ENCODE peak calls at places on chromosomes 13 and 19, in five cellular contexts. E, J, D, C and W are unnamed samples.

GRCh38 chr19:50696065-50696425 is 23.6 kb downstream of the SHANK1 start:
- DNase-seq in J (no peak), D (no peak), E (no peak), C (no peak), W (no peak)

GRCh38 chr13:48979892-48980291 is 4.2 kb downstream of the FNDC3A start:
- DNase-seq in C (no peak), J (no peak), E (no peak), D (no peak), W (no peak)

GRCh38 chr13:105030851-105031250 is 1504.6 kb downstream of the EFNB2 start:
- DNase-seq in E (no peak), D (no peak), J (no peak), C (no peak), W (no peak)

GRCh38 chr13:106010836-106011235 is 524.6 kb downstream of the EFNB2 start:
- DNase-seq in D (no peak), J (no peak), E (no peak), C (no peak), W (no peak)

GRCh38 chr13:44221657-44222056 is 152.0 kb upstream of the SERP2 start:
- DNase-seq in J (no peak), C (no peak), E (no peak), D (no peak), W (no peak)

GRCh38 chr19:38385804-38386257 is 2.0 kb downstream of the GGN start:
- DNase-seq in D (peak; percentile 86), C (no peak), J (no peak), E (no peak), W (no peak)

GRCh38 chr19:42392165-42392564 is 2.1 kb upstream of the CNFN start:
- DNase-seq in J (no peak), E (no peak), C (no peak), D (no peak), W (no peak)

GRCh38 chr13:66689037-66689619 is 541.0 kb downstream of the PCDH9 start:
- DNase-seq in D (no peak), C (no peak), E (no peak), J (no peak), W (no peak)

GRCh38 chr19:33429891-33430673 is 56.6 kb downstream of the CEBPG start:
- DNase-seq in E (no peak), D (no peak), J (no peak), C (no peak), W (no peak)

GRCh38 chr13:35475131-35475959 is 1.1 kb downstream of the MAB21L1 start:
- DNase-seq in J (peak; percentile 30), C (peak; percentile 52), E (peak; percentile 48), D (peak; percentile 66), W (no peak)

GRCh38 chr19:9431475-9431874 is 3.9 kb downstream of the ZNF266 start:
- DNase-seq in E (no peak), D (no peak), J (peak; percentile 20), C (no peak), W (no peak)
- TF ChIP-seq CTCF in E (peak; percentile 41), D (peak; percentile 41), J (peak; percentile 37), C (no peak), W (peak; percentile 8)

DNA sequence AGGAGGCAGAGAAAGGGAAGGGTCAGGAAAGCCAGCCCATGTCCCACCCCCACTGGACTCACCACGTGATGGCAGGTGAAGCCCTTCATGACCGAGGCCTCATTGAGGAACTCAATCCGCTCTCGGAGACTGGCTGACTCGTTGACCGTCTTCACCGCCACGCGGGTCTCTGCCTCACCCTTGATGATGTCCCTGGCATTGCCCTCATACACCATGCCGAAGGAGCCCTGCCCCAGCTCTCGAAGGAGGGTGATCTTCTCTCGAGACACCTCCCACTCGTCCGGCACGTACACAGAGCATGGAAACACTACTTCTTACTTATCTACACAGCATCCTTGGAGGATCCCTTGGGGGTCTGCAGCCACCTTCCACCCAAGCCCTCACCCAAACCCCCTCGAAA is 55.7 kb downstream of the ZNF557 start:
- DNase-seq in D (peak; percentile 19), E (peak; percentile 41), C (no peak), J (no peak), W (no peak)
- H3K27ac ChIP-seq in D (no peak overlapping the region), E (no peak overlapping the region), C (no peak overlapping the region), J (no peak overlapping the region), W (no peak overlapping the region)

DNA sequence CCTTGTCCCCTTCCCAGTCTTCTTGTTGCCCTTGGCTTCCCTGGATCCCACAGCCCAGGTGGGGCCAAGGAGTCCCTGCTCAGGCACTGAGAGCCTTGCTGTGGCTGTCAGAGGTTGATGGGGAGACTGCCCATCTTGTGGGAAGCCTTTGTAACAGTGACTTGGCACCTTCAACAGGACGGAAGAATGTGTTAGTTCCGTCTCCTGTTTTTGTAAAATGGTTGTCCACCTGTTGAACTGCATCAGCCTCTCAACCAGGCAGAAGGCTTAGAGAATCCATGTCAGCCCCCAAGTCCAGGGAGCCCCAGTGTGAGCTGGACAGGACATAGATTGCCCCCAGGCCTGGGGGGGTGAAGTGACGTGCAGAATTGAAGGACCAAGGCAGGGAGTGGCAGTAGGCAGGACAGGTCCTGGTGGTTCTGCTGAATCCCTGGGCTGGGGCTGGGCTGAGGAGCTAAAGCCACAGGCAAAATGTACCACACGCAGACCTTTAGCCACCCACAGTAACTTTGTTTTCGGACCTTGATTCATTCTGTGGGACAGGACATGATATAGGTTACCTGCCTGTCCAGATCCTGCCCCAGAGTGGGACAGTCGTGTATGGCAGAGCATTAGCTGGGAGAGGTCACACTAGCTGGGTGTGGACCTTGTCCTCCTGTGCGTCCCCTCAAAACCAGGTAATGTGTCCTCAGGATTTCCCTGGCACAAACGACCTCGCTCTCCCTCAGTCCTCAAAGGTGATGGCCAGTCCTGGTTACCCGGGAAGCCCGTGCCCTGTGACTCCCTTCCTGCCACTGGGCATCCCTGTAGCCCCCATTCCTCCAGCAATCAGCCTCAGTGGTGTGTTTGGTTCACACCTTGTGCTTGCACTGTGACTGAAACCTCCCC is 47.0 kb downstream of the GATAD2A start:
- DNase-seq in J (no peak), C (no peak), D (no peak), E (no peak), W (no peak)
- TF ChIP-seq POLR2A in J (no peak), C (no peak), D (no peak), E (no peak), W (no peak)

GRCh38 chr13:33069365-33069764 is 53.1 kb downstream of the KL start:
- DNase-seq in J (no peak), C (no peak), E (no peak), D (no peak), W (no peak)
- TF ChIP-seq CTCF in J (no peak), C (no peak), E (peak; percentile 22), D (peak; percentile 29), W (no peak)

GRCh38 chr19:5624741-5625140 is 1.9 kb downstream of the SAFB start:
- DNase-seq in E (peak; percentile 13), D (no peak), J (no peak), C (no peak), W (no peak)
- H3K27ac ChIP-seq in E (no peak overlapping the region), D (peak overlapping the region; percentile 98), J (peak overlapping the region; percentile 98), C (peak overlapping the region; percentile 94), W (peak overlapping the region; percentile 29)

GRCh38 chr19:10289167-10289835 is 451 bp upstream of the ICAM5 start:
- DNase-seq in J (peak; percentile 11), E (peak; percentile 68), C (no peak), D (peak; percentile 92), W (no peak)
- TF ChIP-seq POLR2A in J (no peak), E (no peak), C (no peak), D (no peak), W (no peak)

GRCh38 chr13:108345016-108345415 is 75.5 kb downstream of the TNFSF13B start:
- DNase-seq in J (no peak), E (no peak), C (no peak), D (no peak), W (no peak)
- TF ChIP-seq CTCF in J (no peak), E (no peak), C (no peak), D (no peak), W (no peak)

GRCh38 chr19:24051516-24051915 is 35.5 kb upstream of the ZNF254 start:
- DNase-seq in C (no peak), J (no peak), E (no peak), D (no peak), W (no peak)

GRCh38 chr19:24052811-24053210 is 34.2 kb upstream of the ZNF254 start:
- DNase-seq in D (no peak), J (no peak), C (no peak), E (no peak), W (no peak)

GRCh38 chr19:24049537-24049936 is 37.5 kb upstream of the ZNF254 start:
- DNase-seq in D (no peak), E (no peak), J (no peak), C (no peak), W (no peak)

GRCh38 chr19:24046550-24046949 is 40.4 kb upstream of the ZNF254 start:
- DNase-seq in D (no peak), J (no peak), C (no peak), E (no peak), W (no peak)

DNA sequence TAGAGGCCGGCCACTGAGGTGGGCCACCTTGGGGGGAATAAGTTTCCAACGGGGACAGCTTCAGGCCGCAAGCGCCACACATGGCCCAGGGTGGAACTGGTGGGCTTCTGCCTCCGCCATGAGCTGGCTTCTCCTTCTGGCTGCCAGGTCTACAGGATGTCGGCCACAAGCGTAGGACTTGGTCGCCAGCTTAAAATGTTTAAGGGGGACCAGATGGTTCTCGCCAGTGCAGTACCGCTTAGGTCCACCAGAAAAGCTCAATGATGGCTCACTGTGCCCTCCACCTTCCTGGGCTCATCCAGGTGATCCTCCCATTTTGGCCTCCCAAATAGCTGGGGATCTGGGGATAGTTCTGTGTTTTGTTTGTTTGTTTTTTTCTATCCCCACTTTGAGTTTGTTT is 38.7 kb upstream of the ZNF254 start:
- DNase-seq in C (no peak), D (peak; percentile 33), J (no peak), E (no peak), W (no peak)
- H3K27ac ChIP-seq in C (no peak overlapping the region), D (no peak overlapping the region), J (no peak overlapping the region), E (no peak overlapping the region), W (no peak overlapping the region)